ENCODE peak calls at places on chromosomes 13 and 19, in six cellular contexts. D, P, V, X, B and S are unnamed samples.

GRCh38 chr13:73303858-73304257 is 245.1 kb downstream of the KLF5 start:
- DNase-seq in D (peak), P (no peak), B (no peak), X (no peak), V (no peak), S (no peak)

GRCh38 chr19:34269489-34269888 is 15.1 kb downstream of the GARRE1 start:
- DNase-seq in B (no peak), X (no peak), D (no peak), V (no peak), P (no peak), S (no peak)

GRCh38 chr19:4916292-4917082 is 7.2 kb downstream of the UHRF1 start:
- DNase-seq in D (peak), B (no peak), V (no peak), P (no peak), X (no peak), S (no peak)

GRCh38 chr13:21344662-21345176 is 114.4 kb downstream of the ZDHHC20 start:
- DNase-seq in P (no peak), D (no peak), X (no peak), B (no peak), V (no peak), S (no peak)

GRCh38 chr13:101360525-101360924 is 55.8 kb downstream of the NALCN start:
- DNase-seq in P (no peak), V (no peak), X (no peak), D (no peak), B (no peak), S (no peak)

GRCh38 chr13:48892311-48892710 is 83.4 kb upstream of the FNDC3A start:
- DNase-seq in P (peak), X (no peak), V (no peak), B (peak), D (no peak), S (no peak)

GRCh38 chr13:36096411-36097184 is 34.6 kb downstream of the DCLK1 start:
- DNase-seq in B (peak), X (no peak), V (no peak), D (no peak), P (no peak), S (no peak)

GRCh38 chr13:113821847-113822246 is 42.0 kb downstream of the GAS6 start:
- DNase-seq in B (no peak), V (no peak), P (no peak), X (no peak), D (no peak), S (peak)

GRCh38 chr19:10408511-10409291 is 5.4 kb upstream of the CDC37 start:
- DNase-seq in P (no peak), X (no peak), B (no peak), V (no peak), D (peak), S (peak)